ENCODE peak calls at places on chromosomes 4 and X, in four cellular contexts. D is IMR-90, Q is H9, L is mesendoderm. O is an unnamed sample.
A peak's percentile ranks its signal among the peaks of the same experiment; 100 is the strongest.

GRCh38 chrX:48306175-48306574 is 50.3 kb downstream of the SSX3 start:
- DNase-seq in Q (no peak), D (no peak), L (no peak), O (no peak)

GRCh38 chr4:92952897-92953296 is 649.1 kb downstream of the GRID2 start:
- DNase-seq in Q (no peak), L (no peak), D (no peak), O (no peak)

GRCh38 chr4:140688711-140689598 is 67.2 kb downstream of the TBC1D9 start:
- DNase-seq in D (peak; percentile 23), Q (no peak), L (no peak), O (no peak)

GRCh38 chr4:87046111-87046510 is 111.3 kb downstream of the AFF1 start:
- DNase-seq in D (peak; percentile 12), L (no peak), Q (no peak), O (no peak)

GRCh38 chr4:8646296-8647093 is 53.9 kb downstream of the CPZ start:
- DNase-seq in D (no peak), L (no peak), Q (no peak), O (no peak)

GRCh38 chr4:37517326-37517725 is 168.8 kb downstream of the RELL1 start:
- DNase-seq in Q (no peak), L (no peak), D (no peak), O (no peak)

GRCh38 chr4:28151314-28151713 is 1290.7 kb downstream of the STIM2 start:
- DNase-seq in Q (no peak), L (no peak), D (no peak), O (no peak)

GRCh38 chr4:86895692-86896488 is 3.7 kb upstream of the C4orf36 start:
- DNase-seq in Q (no peak), D (peak; percentile 77), L (peak; percentile 78), O (no peak)

GRCh38 chrX:40459576-40460158 is 121.1 kb upstream of the ATP6AP2 start:
- DNase-seq in L (no peak), D (no peak), Q (peak; percentile 89), O (no peak)

GRCh38 chr4:6134612-6135220 is 65.6 kb downstream of the JAKMIP1 start:
- DNase-seq in D (no peak), Q (peak; percentile 51), L (peak; percentile 76), O (no peak)

GRCh38 chrX:112766774-112767173 is 73.9 kb downstream of the AMOT start:
- DNase-seq in D (no peak), Q (no peak), L (no peak), O (no peak)
- H4K5ac ChIP-seq in D (no peak overlapping the region), Q (no peak overlapping the region), L (no peak overlapping the region), O (no peak overlapping the region)

GRCh38 chr4:53147711-53148110 is 218.2 kb downstream of the SCFD2 start:
- DNase-seq in Q (no peak), L (no peak), D (no peak), O (no peak)
- H4K5ac ChIP-seq in Q (no peak overlapping the region), L (no peak overlapping the region), D (no peak overlapping the region), O (no peak overlapping the region)

GRCh38 chr4:55123791-55124190 is 1.6 kb downstream of the KDR start:
- DNase-seq in L (peak; percentile 10), Q (no peak), D (no peak), O (no peak)
- H4K5ac ChIP-seq in L (no peak overlapping the region), Q (no peak overlapping the region), D (no peak overlapping the region), O (no peak overlapping the region)

DNA sequence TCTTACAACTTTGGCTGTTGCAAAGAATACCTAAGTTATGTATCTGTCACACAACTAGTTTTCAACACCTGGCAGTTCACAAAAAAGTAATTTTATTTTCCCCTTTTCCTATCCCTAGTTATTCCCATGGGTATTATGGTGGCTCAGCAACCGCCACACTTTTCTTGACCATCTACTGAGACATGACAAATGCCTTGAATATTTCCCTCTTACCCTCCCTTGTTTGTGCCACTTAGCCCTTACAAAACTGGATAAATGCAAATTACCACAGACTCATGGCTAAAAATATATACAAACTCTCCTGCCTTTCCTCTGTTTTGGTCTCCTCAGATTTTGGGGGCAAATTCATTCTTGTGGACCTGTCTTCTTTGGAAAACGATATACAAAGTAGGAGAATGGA is 72.1 kb downstream of the AMOT start:
- DNase-seq in Q (no peak), L (no peak), D (no peak), O (no peak)
- H4K5ac ChIP-seq in Q (no peak overlapping the region), L (no peak overlapping the region), D (no peak overlapping the region), O (no peak overlapping the region)

GRCh38 chrX:5907202-5907601 is 321.5 kb downstream of the NLGN4X start:
- DNase-seq in D (no peak), Q (peak; percentile 41), L (peak; percentile 55), O (no peak)
- H4K5ac ChIP-seq in D (no peak overlapping the region), Q (no peak overlapping the region), L (no peak overlapping the region), O (no peak overlapping the region)

GRCh38 chr4:21202959-21203358 is 502.7 kb downstream of the PACRGL start:
- DNase-seq in L (no peak), D (no peak), Q (no peak), O (no peak)

GRCh38 chr4:21198683-21199082 is 498.4 kb downstream of the PACRGL start:
- DNase-seq in D (no peak), Q (peak; percentile 39), L (peak; percentile 45), O (no peak)

GRCh38 chr4:21205821-21206531 is 505.7 kb downstream of the PACRGL start:
- DNase-seq in L (peak; percentile 92), Q (no peak), D (no peak), O (no peak)

DNA sequence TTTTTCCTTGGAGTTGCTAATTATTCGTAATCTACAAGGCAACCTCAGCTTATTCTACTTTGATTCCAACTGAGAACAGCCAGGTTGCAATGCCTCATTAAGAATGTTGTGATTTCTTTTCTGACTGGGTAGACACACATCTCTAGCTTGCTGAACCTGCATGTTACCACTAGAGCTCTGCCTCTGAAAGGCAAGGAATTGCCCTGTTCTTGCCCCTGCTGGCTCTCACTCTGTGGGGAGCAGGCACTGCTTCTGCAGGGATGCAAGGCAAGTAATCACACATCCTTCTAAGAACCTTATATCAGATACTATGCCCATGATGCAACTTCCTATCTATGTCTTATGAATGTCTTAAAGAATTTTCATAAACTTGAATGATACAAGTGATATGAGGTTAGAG is 503.2 kb downstream of the PACRGL start:
- DNase-seq in Q (no peak), L (peak; percentile 55), D (no peak), O (no peak)
- H4K5ac ChIP-seq in Q (no peak overlapping the region), L (no peak overlapping the region), D (no peak overlapping the region), O (no peak overlapping the region)

DNA sequence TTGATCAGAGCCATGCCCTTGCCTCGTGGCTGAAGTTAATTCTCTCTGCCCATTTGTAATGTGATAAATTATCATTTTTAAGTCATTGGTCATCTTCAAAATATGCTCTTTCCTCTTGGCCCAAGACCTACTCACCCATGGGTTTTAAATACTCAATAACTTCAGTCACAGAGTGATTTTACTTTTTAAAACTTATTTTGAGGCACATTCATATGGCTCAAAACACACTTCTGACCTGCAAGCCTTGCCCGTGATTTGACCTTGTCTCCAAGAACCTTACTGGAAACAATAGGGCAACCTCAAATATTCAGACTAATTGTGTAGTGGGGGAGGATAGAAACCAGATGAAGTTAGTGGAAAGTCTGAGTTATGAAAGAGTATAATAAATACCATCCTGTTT is 176.2 kb upstream of the LNX1 start:
- DNase-seq in D (no peak), Q (no peak), L (no peak), O (no peak)
- H4K5ac ChIP-seq in D (peak overlapping the region; percentile 38), Q (no peak overlapping the region), L (no peak overlapping the region), O (no peak overlapping the region)

DNA sequence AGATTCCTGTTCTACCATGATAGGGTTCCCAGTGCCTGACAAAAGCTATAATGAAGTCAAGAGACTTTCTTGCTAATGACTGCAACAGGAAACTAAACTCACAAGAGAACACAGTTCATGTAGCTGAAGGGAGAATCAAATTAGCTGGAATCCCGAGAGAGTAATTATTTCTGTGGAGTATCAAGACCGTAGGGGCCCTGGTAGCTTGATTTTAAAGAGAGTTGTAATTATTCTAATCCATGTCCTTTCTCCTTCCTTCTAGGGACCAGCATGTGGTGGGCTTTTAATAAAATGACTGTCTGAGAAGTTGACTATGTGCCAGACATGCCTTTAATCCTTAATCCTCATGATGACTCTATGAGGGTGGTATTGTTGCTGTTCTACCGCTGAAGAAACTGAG is 1.7 kb upstream of the TRPC5OS start:
- DNase-seq in L (no peak), Q (no peak), D (no peak), O (no peak)
- H4K5ac ChIP-seq in L (no peak overlapping the region), Q (no peak overlapping the region), D (no peak overlapping the region), O (no peak overlapping the region)

GRCh38 chrX:44705817-44706551 is 137.8 kb upstream of the DUSP21 start:
- DNase-seq in L (peak; percentile 37), Q (no peak), D (no peak), O (no peak)
- H4K5ac ChIP-seq in L (no peak overlapping the region), Q (no peak overlapping the region), D (no peak overlapping the region), O (no peak overlapping the region)

O was measured in H1.